ENCODE peak calls at places on chromosomes 7 and 10, in eight cellular contexts. W is pancreas, T is esophagus squamous epithelium, H is dorsolateral prefrontal cortex, U is mammary epithelial cell, V is fibroblast of pulmonary artery, A is A549, P is AG10803. G is an unnamed sample.

GRCh38 chr7:25619963-25620799 is 391.9 kb upstream of the NPVF start:
- DNase-seq in W (no peak), T (no peak), H (no peak), U (no peak), V (peak; percentile 35), A (no peak), P (no peak), G (no peak)

GRCh38 chr10:42950606-42951485 is 126.0 kb upstream of the RET start:
- DNase-seq in W (peak; percentile 48), T (no peak), H (peak; percentile 6), U (no peak), V (no peak), A (no peak), P (no peak), G (no peak)

GRCh38 chr7:127383123-127383835 is 9.2 kb downstream of the ZNF800 start:
- DNase-seq in W (no peak), T (no peak), H (no peak), U (peak; percentile 36), V (peak; percentile 36), A (no peak), P (no peak), G (no peak)

GRCh38 chr10:124697837-124698559 is 46.2 kb downstream of the FAM53B start:
- DNase-seq in W (peak; percentile 48), T (no peak), H (no peak), U (no peak), V (no peak), A (peak; percentile 24), P (no peak), G (no peak)

GRCh38 chr7:55483061-55483460 is 89.2 kb downstream of the VOPP1 start:
- DNase-seq in W (no peak), T (no peak), H (no peak), U (no peak), V (no peak), A (no peak), P (no peak), G (no peak)

GRCh38 chr10:15695852-15696251 is 23.9 kb downstream of the ITGA8 start:
- DNase-seq in W (no peak), T (no peak), H (no peak), U (no peak), V (no peak), A (no peak), P (no peak), G (no peak)

GRCh38 chr10:132311338-132311939 is 3.7 kb upstream of the STK32C start:
- DNase-seq in W (peak; percentile 78), T (no peak), H (no peak), U (no peak), V (no peak), A (peak; percentile 29), P (no peak), G (no peak)

GRCh38 chr10:104521901-104522827 is 118.9 kb upstream of the SORCS3 start:
- DNase-seq in W (no peak), T (no peak), H (peak; percentile 65), U (no peak), V (no peak), A (no peak), P (no peak), G (no peak)

GRCh38 chr7:55223023-55223422 is 142.1 kb upstream of the LANCL2 start:
- DNase-seq in W (no peak), T (no peak), H (no peak), U (no peak), V (no peak), A (no peak), P (no peak), G (no peak)

GRCh38 chr10:110013615-110014293 is 6.0 kb downstream of the ADD3 start:
- DNase-seq in W (no peak), T (no peak), H (no peak), U (peak; percentile 78), V (no peak), A (no peak), P (no peak), G (no peak)

GRCh38 chr7:25989140-25989705 is 162.8 kb upstream of the NFE2L3 start:
- DNase-seq in W (no peak), T (no peak), H (no peak), U (no peak), V (no peak), A (no peak), P (no peak), G (no peak)

GRCh38 chr7:142557971-142558582 is 191.2 kb upstream of the PRSS1 start:
- DNase-seq in W (no peak), T (no peak), H (no peak), U (peak; percentile 28), V (peak; percentile 62), A (peak; percentile 35), P (peak; percentile 36), G (no peak)

GRCh38 chr7:27140108-27140842 is 3.2 kb downstream of the HOXA5 start:
- DNase-seq in W (no peak), T (no peak), H (no peak), U (peak; percentile 54), V (no peak), A (no peak), P (no peak), G (no peak)

GRCh38 chr10:16948335-16948734 is 131.1 kb upstream of the RSU1 start:
- DNase-seq in W (no peak), T (no peak), H (no peak), U (no peak), V (no peak), A (no peak), P (no peak), G (no peak)

GRCh38 chr10:68598978-68599753 is 39.0 kb downstream of the TET1 start:
- DNase-seq in W (peak; percentile 62), T (no peak), H (peak; percentile 40), U (peak; percentile 41), V (peak; percentile 51), A (no peak), P (peak; percentile 87), G (peak; percentile 38)

GRCh38 chr10:70589762-70590662 is 12.5 kb downstream of the PRF1 start:
- DNase-seq in W (no peak), T (no peak), H (no peak), U (no peak), V (peak; percentile 76), A (no peak), P (peak; percentile 23), G (peak; percentile 58)

GRCh38 chr7:79287976-79288375 is 165.5 kb downstream of the MAGI2 start:
- DNase-seq in W (no peak), T (no peak), H (no peak), U (no peak), V (no peak), A (no peak), P (peak; percentile 60), G (no peak)

GRCh38 chr10:15609291-15609690 is 110.4 kb downstream of the ITGA8 start:
- DNase-seq in W (no peak), T (no peak), H (no peak), U (no peak), V (no peak), A (no peak), P (peak; percentile 56), G (no peak)

GRCh38 chr10:79203014-79203675 is 134.4 kb downstream of the ZMIZ1 start:
- DNase-seq in W (peak; percentile 54), T (no peak), H (no peak), U (no peak), V (no peak), A (no peak), P (no peak), G (no peak)

GRCh38 chr7:29641651-29642050 is 78.0 kb downstream of the PRR15 start:
- DNase-seq in W (no peak), T (no peak), H (no peak), U (no peak), V (no peak), A (no peak), P (no peak), G (no peak)

GRCh38 chr10:29202541-29202940 is 86.3 kb upstream of the LYZL1 start:
- DNase-seq in W (no peak), T (no peak), H (no peak), U (no peak), V (no peak), A (no peak), P (no peak), G (no peak)

GRCh38 chr10:58932821-58933314 is 243.6 kb upstream of the PHYHIPL start:
- DNase-seq in W (no peak), T (no peak), H (no peak), U (no peak), V (peak; percentile 49), A (no peak), P (peak; percentile 34), G (no peak)

GRCh38 chr7:130392456-130392860 is 12.2 kb downstream of the CPA1 start:
- DNase-seq in W (no peak), T (no peak), H (no peak), U (no peak), V (peak; percentile 77), A (no peak), P (peak; percentile 49), G (no peak)

DNA sequence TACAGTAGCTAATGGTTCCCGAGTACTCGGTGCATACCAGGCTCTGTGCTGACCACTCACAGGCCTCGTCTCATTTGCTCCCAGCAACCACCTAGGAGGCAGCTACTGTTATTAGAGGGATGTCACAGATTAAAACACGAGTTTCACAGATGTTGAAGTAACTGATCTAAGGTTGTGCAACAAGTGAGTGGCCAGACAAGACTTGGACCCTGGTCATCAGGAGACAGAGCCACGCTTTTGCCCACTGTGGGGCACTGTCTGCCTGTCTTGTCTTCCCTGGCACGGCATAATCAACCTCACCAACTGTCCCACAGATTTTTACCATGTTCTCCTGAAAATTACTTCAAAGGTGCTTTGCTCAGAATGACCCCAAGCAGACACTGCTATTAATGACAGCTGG is 111.6 kb upstream of the HABP2 start:
- DNase-seq in W (no peak), T (no peak), H (no peak), U (no peak), V (no peak), A (no peak), P (peak; percentile 84), G (no peak)
- TF ChIP-seq CTCF in W (no peak), T (no peak), H (peak; percentile 34), U (peak; percentile 5), V (no peak), A (no peak), P (peak; percentile 57), G (no peak)

GRCh38 chr7:2934211-2934731 is 90.2 kb upstream of the GNA12 start:
- DNase-seq in W (no peak), T (no peak), H (peak; percentile 24), U (peak; percentile 84), V (peak; percentile 80), A (peak; percentile 55), P (peak; percentile 41), G (no peak)
- TF ChIP-seq CTCF in W (no peak), T (no peak), H (no peak), U (no peak), V (peak; percentile 8), A (no peak), P (no peak), G (no peak)

DNA sequence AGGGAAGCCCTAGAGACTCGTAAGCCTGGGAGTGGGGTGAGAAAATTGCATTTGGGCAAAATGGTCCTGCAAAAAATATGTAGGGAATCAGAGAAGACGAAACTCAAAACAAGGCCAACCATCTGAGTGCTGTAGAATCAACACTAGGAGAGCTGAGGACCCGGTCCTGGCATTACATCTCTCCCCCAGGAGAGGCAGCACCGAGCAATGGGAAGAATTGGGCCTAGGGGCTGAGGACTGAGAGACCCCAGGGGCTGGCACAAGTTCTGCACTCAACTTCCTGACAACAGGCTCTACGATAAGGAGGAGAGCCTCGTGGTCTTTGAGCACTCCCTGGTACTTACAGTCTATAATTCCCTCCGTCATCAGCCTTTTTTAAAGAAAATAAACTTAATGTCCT is 47.6 kb downstream of the BPGM start:
- DNase-seq in W (no peak), T (no peak), H (no peak), U (no peak), V (no peak), A (peak; percentile 57), P (no peak), G (no peak)
- TF ChIP-seq CTCF in W (no peak), T (no peak), H (no peak), U (peak; percentile 37), V (peak; percentile 41), A (peak; percentile 26), P (peak; percentile 41), G (peak; percentile 20)

GRCh38 chr7:6430271-6430940 is 17.3 kb downstream of the DAGLB start:
- DNase-seq in W (no peak), T (no peak), H (no peak), U (no peak), V (peak; percentile 68), A (no peak), P (peak; percentile 36), G (no peak)
- TF ChIP-seq CTCF in W (no peak), T (no peak), H (no peak), U (peak; percentile 5), V (peak; percentile 36), A (no peak), P (no peak), G (no peak)